ENCODE peak calls at places on chromosomes 12 and 14, in nine cellular contexts. Q is H9, M is neural crest cell, O is sigmoid colon, A is tibial artery, I is fibroblast of mammary gland, H is coronary artery, J is GM13976, S is WERI-Rb-1. D is an unnamed sample.

GRCh38 chr12:69935651-69936100 is 110.6 kb downstream of the MYRFL start:
- DNase-seq in H (no peak), O (no peak), J (no peak), Q (no peak), A (no peak), S (peak; percentile 14), I (no peak), M (peak; percentile 22), D (no peak)

GRCh38 chr14:99246536-99247083 is 25.4 kb downstream of the BCL11B start:
- DNase-seq in I (no peak), J (no peak), H (no peak), O (no peak), Q (peak; percentile 72), A (no peak), S (no peak), M (no peak), D (no peak)

GRCh38 chr12:50641566-50641965 is 122.3 kb upstream of the ATF1 start:
- DNase-seq in Q (peak; percentile 75), I (no peak), O (no peak), H (no peak), J (no peak), M (no peak), S (no peak), A (no peak), D (no peak)

GRCh38 chr12:57695770-57696432 is 2.0 kb downstream of the OS9 start:
- DNase-seq in Q (no peak), H (no peak), J (no peak), I (no peak), A (no peak), M (no peak), O (no peak), S (no peak), D (no peak)

GRCh38 chr14:33768458-33768830 is 182.4 kb downstream of the EGLN3 start:
- DNase-seq in J (no peak), M (no peak), H (no peak), Q (no peak), A (no peak), I (peak; percentile 46), S (no peak), O (no peak), D (no peak)

GRCh38 chr14:86141966-86142365 is 612.0 kb downstream of the FLRT2 start:
- DNase-seq in I (no peak), M (no peak), O (no peak), S (no peak), J (no peak), H (no peak), Q (no peak), A (no peak), D (no peak)

GRCh38 chr12:25557830-25558436 is 4.8 kb upstream of the LMNTD1 start:
- DNase-seq in I (peak; percentile 71), H (no peak), O (no peak), A (no peak), J (peak; percentile 9), M (peak; percentile 17), Q (no peak), S (peak; percentile 13), D (peak; percentile 10)

GRCh38 chr12:112170376-112170775 is 45.0 kb downstream of the TRAFD1 start:
- DNase-seq in A (peak; percentile 55), H (no peak), O (no peak), Q (no peak), J (peak; percentile 65), M (no peak), S (peak; percentile 42), I (peak; percentile 34), D (peak; percentile 62)

GRCh38 chr14:92382677-92383076 is 59.7 kb downstream of the SLC24A4 start:
- DNase-seq in J (no peak), A (no peak), Q (no peak), O (no peak), I (no peak), H (no peak), M (no peak), S (no peak), D (no peak)
- TF ChIP-seq CTCF in J (no peak), A (no peak), Q (peak; percentile 64), O (no peak), I (peak; percentile 18), H (peak; percentile 16), M (peak; percentile 33), S (peak; percentile 63), D (no peak)

GRCh38 chr12:106712768-106713167 is 61.7 kb upstream of the RIC8B start:
- DNase-seq in A (no peak), H (no peak), I (no peak), Q (no peak), J (no peak), S (no peak), M (no peak), O (no peak), D (no peak)

GRCh38 chr12:106705971-106706370 is 68.5 kb upstream of the RIC8B start:
- DNase-seq in Q (no peak), S (no peak), M (no peak), J (no peak), A (no peak), O (no peak), I (no peak), H (no peak), D (no peak)

GRCh38 chr12:106710143-106710893 is 64.2 kb upstream of the RIC8B start:
- DNase-seq in I (no peak), Q (no peak), H (no peak), S (no peak), J (no peak), O (no peak), M (no peak), A (no peak), D (no peak)

GRCh38 chr12:106711316-106711715 is 63.2 kb upstream of the RIC8B start:
- DNase-seq in A (no peak), M (no peak), O (no peak), Q (no peak), S (no peak), I (no peak), H (no peak), J (no peak), D (no peak)

DNA sequence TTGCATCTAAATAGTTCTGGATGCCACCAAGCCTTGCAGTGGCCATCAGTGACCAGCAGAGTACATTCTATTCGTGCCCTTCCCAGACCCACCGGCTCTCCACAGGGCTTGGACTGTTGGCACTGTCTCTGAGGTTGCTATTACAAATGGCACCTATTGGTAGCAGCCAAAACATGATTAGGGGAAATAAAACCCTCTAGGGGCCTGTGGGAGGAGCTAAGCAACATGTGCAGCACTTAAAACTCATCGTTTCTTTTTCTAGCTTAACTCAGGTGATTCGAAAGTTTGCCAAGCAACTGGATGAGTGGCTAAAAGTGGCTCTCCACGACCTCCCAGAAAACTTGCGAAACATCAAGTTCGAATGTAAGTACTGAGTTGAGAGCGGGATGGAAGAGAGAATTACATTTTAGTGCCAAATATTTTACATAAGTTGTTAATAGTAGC is 65.4 kb upstream of the RIC8B start:
- DNase-seq in I (no peak), Q (no peak), S (no peak), M (no peak), J (no peak), H (no peak), A (no peak), O (no peak), D (no peak)
- TF ChIP-seq CTCF in I (no peak), Q (no peak), S (peak; percentile 11), M (no peak), J (no peak), H (no peak), A (no peak), O (no peak), D (no peak)

DNA sequence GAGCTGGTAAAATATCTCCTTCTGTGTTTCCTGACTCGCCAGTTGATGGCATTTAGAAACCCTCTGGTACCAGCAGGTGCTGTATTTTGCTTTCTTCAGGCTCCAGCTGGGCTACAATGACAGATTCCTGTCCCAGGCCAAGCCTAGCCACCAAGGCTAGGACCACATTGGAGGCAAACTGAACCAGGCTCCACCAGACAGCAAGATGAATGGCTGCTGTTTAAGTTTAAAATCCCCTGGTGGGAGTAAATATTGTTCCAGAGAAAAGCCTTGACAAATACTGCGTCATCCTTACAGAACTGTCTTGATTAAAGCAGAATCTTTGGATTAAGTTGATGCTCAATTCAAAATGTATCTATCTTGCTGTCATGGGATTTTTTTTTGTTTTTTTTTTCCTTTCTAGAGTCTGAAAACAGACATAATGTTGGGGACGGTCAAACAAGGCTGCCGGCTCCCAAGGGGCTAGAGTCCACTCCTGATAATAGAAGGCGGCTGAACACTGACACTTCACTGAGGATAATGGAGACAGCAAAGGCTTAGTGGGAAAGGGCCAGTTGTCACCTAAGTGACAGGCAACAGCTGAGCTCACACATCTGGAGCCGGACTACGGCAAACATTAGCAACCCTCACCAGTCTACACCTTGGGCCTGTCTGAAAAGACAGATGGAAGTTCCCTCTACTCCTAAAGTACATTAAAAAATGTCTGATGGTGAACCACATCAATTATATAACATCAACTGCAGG is 1.8 kb downstream of the PRICKLE1 start:
- DNase-seq in M (no peak), A (no peak), J (no peak), S (no peak), O (no peak), H (no peak), I (no peak), Q (no peak), D (no peak)
- TF ChIP-seq CTCF in M (no peak), A (no peak), J (no peak), S (no peak), O (no peak), H (no peak), I (no peak), Q (no peak), D (no peak)

GRCh38 chr12:122896662-122897061 is 738 bp upstream of the VPS37B start:
- DNase-seq in A (no peak), I (no peak), H (no peak), M (no peak), J (no peak), O (no peak), S (no peak), Q (no peak), D (no peak)

GRCh38 chr12:122893208-122894151 is 2.4 kb downstream of the VPS37B start:
- DNase-seq in H (no peak), I (no peak), Q (no peak), O (no peak), S (no peak), A (no peak), M (no peak), J (no peak), D (no peak)

GRCh38 chr12:122895757-122896636 is at the start of gene VPS37B:
- DNase-seq in H (peak; percentile 91), I (peak; percentile 89), O (peak; percentile 91), S (peak; percentile 82), Q (peak; percentile 78), J (peak; percentile 94), A (peak; percentile 87), M (peak; percentile 78), D (peak; percentile 92)

GRCh38 chr12:122895290-122895689 is 634 bp downstream of the VPS37B start:
- DNase-seq in A (no peak), Q (no peak), J (no peak), I (no peak), H (no peak), M (no peak), S (no peak), O (no peak), D (no peak)

DNA sequence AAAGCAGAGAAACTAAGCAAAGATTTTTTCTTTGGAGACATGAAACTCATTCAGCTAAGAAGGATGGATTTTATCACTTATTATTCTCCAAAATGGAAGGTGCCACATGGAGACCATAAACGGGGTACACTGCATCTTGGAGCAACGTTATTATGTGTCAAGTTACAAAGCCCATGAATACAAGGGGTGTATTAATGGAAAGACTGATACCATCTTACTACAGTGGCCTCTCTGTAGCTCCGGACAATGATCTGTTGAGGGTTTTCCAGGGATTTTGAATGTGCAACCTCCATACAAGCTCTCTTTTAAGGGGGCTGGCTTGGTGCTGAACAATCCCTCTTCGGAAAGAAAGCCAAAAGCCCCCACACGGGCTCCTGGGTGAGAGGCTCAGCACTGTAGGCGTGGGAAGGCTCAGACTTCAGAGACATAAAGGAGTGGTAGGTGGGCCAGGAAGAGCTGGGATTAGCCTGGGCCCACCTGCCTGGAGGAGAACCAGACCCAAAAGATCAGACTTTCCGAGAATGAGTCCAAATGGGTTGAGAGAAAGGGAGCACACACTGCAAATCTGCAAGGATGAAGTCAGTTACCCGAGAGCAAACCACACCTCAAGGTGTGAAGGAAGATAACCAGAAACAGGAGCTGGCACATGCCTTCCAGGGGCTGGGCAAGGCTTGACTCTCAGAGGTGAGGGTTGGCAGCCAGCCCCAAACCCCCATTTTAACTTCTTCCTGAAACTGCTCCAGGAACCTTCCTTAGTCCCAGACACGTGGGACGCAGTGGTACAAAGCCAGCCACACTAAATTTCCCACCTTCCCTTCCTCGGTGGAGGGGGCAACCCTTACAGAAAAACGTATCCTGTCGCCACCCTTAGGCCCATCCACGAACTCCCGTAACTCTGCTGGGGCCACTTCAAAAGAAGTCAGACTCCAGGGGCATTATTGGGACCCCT is 1.5 kb downstream of the VPS37B start:
- DNase-seq in I (no peak), O (no peak), H (no peak), S (no peak), M (no peak), Q (no peak), A (no peak), J (no peak), D (no peak)
- TF ChIP-seq CTCF in I (no peak), O (no peak), H (no peak), S (no peak), M (no peak), Q (no peak), A (no peak), J (no peak), D (no peak)

D was measured in GM10248.